ENCODE peak calls at places on chromosomes 3 and 15, in five cellular contexts. F is stromal cell of bone marrow, G is activated B cell treated with CpG ODN at 0.5 μM for 24 hours, W is GDM1, A is AG10803. S is an unnamed sample.

GRCh38 chr3:77919244-77919643 is 879.3 kb downstream of the ROBO2 start:
- DNase-seq in W (no peak), A (no peak), F (no peak), G (no peak), S (no peak)

GRCh38 chr3:52452570-52453221 is 1.1 kb downstream of the TNNC1 start:
- DNase-seq in F (no peak), A (no peak), W (no peak), G (no peak), S (no peak)

GRCh38 chr3:53137835-53138446 is 7.7 kb upstream of the RFT1 start:
- DNase-seq in F (no peak), W (no peak), G (no peak), A (peak; percentile 34), S (no peak)

GRCh38 chr3:36817806-36818205 is 53.5 kb upstream of the DCLK3 start:
- DNase-seq in A (no peak), F (no peak), W (no peak), G (no peak), S (no peak)

GRCh38 chr3:17151598-17152373 is 267.0 kb downstream of the PLCL2 start:
- DNase-seq in A (no peak), F (no peak), W (no peak), G (no peak), S (no peak)

GRCh38 chr15:27499191-27499590 is 528.2 kb downstream of the GABRG3 start:
- DNase-seq in A (no peak), G (no peak), F (no peak), W (no peak), S (no peak)

GRCh38 chr3:117788086-117788485 is 1078.5 kb downstream of the TUSC7 start:
- DNase-seq in G (no peak), F (peak; percentile 97), A (peak; percentile 82), W (no peak), S (peak; percentile 61)

GRCh38 chr15:44227584-44227983 is 32.5 kb upstream of the FRMD5 start:
- DNase-seq in A (no peak), W (no peak), F (no peak), G (no peak), S (no peak)

GRCh38 chr3:52195823-52196331 is 2.1 kb upstream of the ALAS1 start:
- DNase-seq in W (no peak), F (peak; percentile 69), G (no peak), A (peak; percentile 84), S (peak; percentile 84)

GRCh38 chr3:14319654-14320182 is 82.7 kb upstream of the SLC6A6 start:
- DNase-seq in A (peak; percentile 29), F (no peak), G (no peak), W (peak; percentile 59), S (peak; percentile 48)

GRCh38 chr3:71031914-71032521 is 551.5 kb downstream of the FOXP1 start:
- DNase-seq in F (no peak), G (peak; percentile 55), A (no peak), W (no peak), S (no peak)

GRCh38 chr3:56366641-56366984 is 101.7 kb downstream of the ERC2 start:
- DNase-seq in A (no peak), W (no peak), G (no peak), F (no peak), S (no peak)

GRCh38 chr3:160822931-160823330 is 66.9 kb downstream of the PPM1L start:
- DNase-seq in G (no peak), F (no peak), W (no peak), A (no peak), S (no peak)

GRCh38 chr3:66227917-66228316 is 7.1 kb downstream of the SLC25A26 start:
- DNase-seq in F (no peak), G (no peak), A (no peak), W (no peak), S (no peak)

GRCh38 chr15:50137330-50137761 is 18.3 kb upstream of the ATP8B4 start:
- DNase-seq in F (peak; percentile 95), G (no peak), W (no peak), A (peak; percentile 98), S (peak; percentile 68)

GRCh38 chr15:98777426-98777825 is 129.1 kb downstream of the IGF1R start:
- DNase-seq in G (no peak), F (no peak), A (no peak), W (no peak), S (no peak)

GRCh38 chr3:78707094-78707493 is 1060.7 kb downstream of the ROBO1 start:
- DNase-seq in W (no peak), A (no peak), G (no peak), F (no peak), S (no peak)

GRCh38 chr15:29970402-29970695 is 112.4 kb upstream of the GOLGA8J start:
- DNase-seq in W (no peak), G (no peak), A (no peak), F (no peak), S (no peak)

GRCh38 chr3:189071452-189071851 is 100.3 kb upstream of the TPRG1 start:
- DNase-seq in A (no peak), F (no peak), W (no peak), G (no peak), S (no peak)

GRCh38 chr3:145952541-145952940 is 208.4 kb downstream of the PLOD2 start:
- DNase-seq in A (peak; percentile 97), F (peak; percentile 74), W (no peak), G (no peak), S (peak; percentile 64)

GRCh38 chr15:83289160-83289559 is 4.7 kb upstream of the BNC1 start:
- DNase-seq in A (peak; percentile 93), W (no peak), G (no peak), F (no peak), S (peak; percentile 72)

GRCh38 chr15:93247466-93248121 is 158.6 kb upstream of the RGMA start:
- DNase-seq in W (no peak), A (no peak), G (no peak), F (no peak), S (no peak)

GRCh38 chr3:82157952-82158351 is 396.5 kb upstream of the GBE1 start:
- DNase-seq in W (no peak), A (peak; percentile 39), G (no peak), F (peak; percentile 74), S (peak; percentile 33)

S was measured in GM03348.